ENCODE peak calls at places on chromosomes 4 and X, in eight cellular contexts. One of them, this sample, is unnamed.

GRCh38 chr4:134465417-134465816 is 263.8 kb upstream of the PABPC4L start:
- DNase-seq in astrocyte of the spinal cord: no peak
- DNase-seq in GM18507: no peak
- DNase-seq in body of pancreas: no peak
- DNase-seq in islet precursor cell: no peak
- DNase-seq in iris pigment epithelial cell: no peak
- DNase-seq in fibroblast of lung: no peak
- DNase-seq in nephron progenitor cell: no peak
- DNase-seq in this sample: no peak

GRCh38 chr4:42397635-42398447 is 553 bp downstream of the SHISA3 start:
- DNase-seq in astrocyte of the spinal cord: peak; percentile 40
- DNase-seq in GM18507: no peak
- DNase-seq in body of pancreas: no peak
- DNase-seq in islet precursor cell: peak; percentile 66
- DNase-seq in iris pigment epithelial cell: peak; percentile 31
- DNase-seq in fibroblast of lung: peak; percentile 45
- DNase-seq in nephron progenitor cell: peak; percentile 68
- DNase-seq in this sample: no peak

GRCh38 chrX:147875866-147876596 is 35.7 kb upstream of the FMR1 start:
- DNase-seq in astrocyte of the spinal cord: peak; percentile 4
- DNase-seq in GM18507: no peak
- DNase-seq in body of pancreas: no peak
- DNase-seq in islet precursor cell: no peak
- DNase-seq in iris pigment epithelial cell: peak; percentile 9
- DNase-seq in fibroblast of lung: no peak
- DNase-seq in nephron progenitor cell: no peak
- DNase-seq in this sample: no peak

GRCh38 chr4:167020410-167020809 is 213.9 kb downstream of the SPOCK3 start:
- DNase-seq in astrocyte of the spinal cord: no peak
- DNase-seq in GM18507: no peak
- DNase-seq in body of pancreas: no peak
- DNase-seq in islet precursor cell: no peak
- DNase-seq in iris pigment epithelial cell: no peak
- DNase-seq in fibroblast of lung: peak; percentile 20
- DNase-seq in nephron progenitor cell: no peak
- DNase-seq in this sample: no peak

GRCh38 chr4:71241467-71242401 is 97.1 kb upstream of the SLC4A4 start:
- DNase-seq in astrocyte of the spinal cord: peak; percentile 9
- DNase-seq in GM18507: no peak
- DNase-seq in body of pancreas: peak; percentile 12
- DNase-seq in islet precursor cell: no peak
- DNase-seq in iris pigment epithelial cell: no peak
- DNase-seq in fibroblast of lung: peak; percentile 40
- DNase-seq in nephron progenitor cell: no peak
- DNase-seq in this sample: peak; percentile 16

GRCh38 chr4:89254847-89255246 is 52.8 kb downstream of the GPRIN3 start:
- DNase-seq in astrocyte of the spinal cord: no peak
- DNase-seq in GM18507: peak; percentile 15
- DNase-seq in body of pancreas: peak; percentile 44
- DNase-seq in islet precursor cell: no peak
- DNase-seq in iris pigment epithelial cell: peak; percentile 18
- DNase-seq in fibroblast of lung: peak; percentile 23
- DNase-seq in nephron progenitor cell: peak; percentile 13
- DNase-seq in this sample: peak; percentile 37

GRCh38 chrX:1378306-1378758 is 13.6 kb downstream of the SLC25A6 start:
- DNase-seq in astrocyte of the spinal cord: no peak
- DNase-seq in GM18507: no peak
- DNase-seq in body of pancreas: no peak
- DNase-seq in islet precursor cell: no peak
- DNase-seq in iris pigment epithelial cell: no peak
- DNase-seq in fibroblast of lung: no peak
- DNase-seq in nephron progenitor cell: no peak
- DNase-seq in this sample: no peak

GRCh38 chrX:129782706-129783105 is 3.0 kb downstream of the SASH3 start:
- DNase-seq in astrocyte of the spinal cord: no peak
- DNase-seq in GM18507: no peak
- DNase-seq in body of pancreas: no peak
- DNase-seq in islet precursor cell: no peak
- DNase-seq in iris pigment epithelial cell: no peak
- DNase-seq in fibroblast of lung: no peak
- DNase-seq in nephron progenitor cell: no peak
- DNase-seq in this sample: no peak

GRCh38 chr4:151771664-151772063 is 10.9 kb upstream of the GATB start:
- DNase-seq in astrocyte of the spinal cord: no peak
- DNase-seq in GM18507: no peak
- DNase-seq in body of pancreas: no peak
- DNase-seq in islet precursor cell: no peak
- DNase-seq in iris pigment epithelial cell: no peak
- DNase-seq in fibroblast of lung: no peak
- DNase-seq in nephron progenitor cell: no peak
- DNase-seq in this sample: peak; percentile 2

GRCh38 chrX:119647552-119648420 is 41.6 kb upstream of the NKRF start:
- DNase-seq in astrocyte of the spinal cord: no peak
- DNase-seq in GM18507: peak; percentile 42
- DNase-seq in body of pancreas: no peak
- DNase-seq in islet precursor cell: no peak
- DNase-seq in iris pigment epithelial cell: no peak
- DNase-seq in fibroblast of lung: no peak
- DNase-seq in nephron progenitor cell: no peak
- DNase-seq in this sample: no peak

GRCh38 chrX:7120578-7121219 is 26.8 kb upstream of the STS start:
- DNase-seq in astrocyte of the spinal cord: peak; percentile 65
- DNase-seq in GM18507: no peak
- DNase-seq in body of pancreas: no peak
- DNase-seq in islet precursor cell: no peak
- DNase-seq in iris pigment epithelial cell: peak; percentile 80
- DNase-seq in fibroblast of lung: peak; percentile 83
- DNase-seq in nephron progenitor cell: no peak
- DNase-seq in this sample: peak; percentile 47

GRCh38 chr4:140609548-140610425 is 41.0 kb upstream of the UCP1 start:
- DNase-seq in astrocyte of the spinal cord: peak; percentile 61
- DNase-seq in GM18507: peak; percentile 29
- DNase-seq in body of pancreas: no peak
- DNase-seq in islet precursor cell: no peak
- DNase-seq in iris pigment epithelial cell: peak; percentile 50
- DNase-seq in fibroblast of lung: peak; percentile 69
- DNase-seq in nephron progenitor cell: peak; percentile 26
- DNase-seq in this sample: peak; percentile 80

GRCh38 chrX:41276661-41277506 is 57.1 kb upstream of the DDX3X start:
- DNase-seq in astrocyte of the spinal cord: no peak
- DNase-seq in GM18507: no peak
- DNase-seq in body of pancreas: no peak
- DNase-seq in islet precursor cell: no peak
- DNase-seq in iris pigment epithelial cell: no peak
- DNase-seq in fibroblast of lung: peak; percentile 16
- DNase-seq in nephron progenitor cell: peak; percentile 17
- DNase-seq in this sample: no peak